ENCODE peak calls at places on chromosomes 1 and 21, in nine cellular contexts. U, S, G, X, Y, N, L, T and E are unnamed samples.

GRCh38 chr1:13788795-13789194 is 88.8 kb downstream of the PRDM2 start:
- DNase-seq in X (peak), G (no peak), Y (no peak), U (no peak), L (no peak), N (no peak), S (no peak), T (no peak), E (no peak)

GRCh38 chr1:39321979-39322378 is 117.5 kb downstream of the MACF1 start:
- DNase-seq in L (no peak), T (no peak), U (no peak), N (no peak), Y (no peak), X (no peak), G (no peak), S (no peak), E (no peak)

GRCh38 chr1:110428961-110429360 is 21.5 kb upstream of the LAMTOR5 start:
- DNase-seq in U (no peak), N (no peak), L (no peak), T (no peak), S (peak), Y (peak), G (no peak), X (no peak), E (no peak)

GRCh38 chr1:211830055-211830329 is 571 bp downstream of the LPGAT1 start:
- DNase-seq in T (peak), S (no peak), N (no peak), L (no peak), G (no peak), Y (no peak), U (no peak), X (no peak), E (no peak)

GRCh38 chr1:229058716-229059115 is 212.2 kb upstream of the RAB4A start:
- DNase-seq in T (no peak), U (no peak), N (no peak), L (no peak), G (no peak), X (no peak), S (peak), Y (no peak), E (no peak)

GRCh38 chr1:117852846-117853555 is 76.4 kb downstream of the GDAP2 start:
- DNase-seq in U (no peak), G (no peak), Y (no peak), L (no peak), X (no peak), S (no peak), T (no peak), N (no peak), E (no peak)

GRCh38 chr21:28337319-28337718 is 655.4 kb downstream of the LTN1 start:
- DNase-seq in L (no peak), T (peak), X (no peak), G (no peak), U (peak), N (no peak), Y (no peak), S (no peak), E (no peak)

GRCh38 chr21:44653656-44654575 is 543 bp downstream of the KRTAP12-4 start:
- DNase-seq in S (no peak), Y (no peak), U (no peak), N (no peak), X (no peak), G (no peak), L (no peak), T (no peak), E (no peak)

GRCh38 chr1:22749919-22750670 is 39.5 kb downstream of the EPHB2 start:
- DNase-seq in S (peak), L (peak), U (peak), T (peak), G (no peak), Y (peak), X (no peak), N (no peak), E (no peak)

GRCh38 chr1:30010506-30011106 is 712.8 kb downstream of the MATN1 start:
- DNase-seq in G (no peak), X (no peak), Y (no peak), T (no peak), S (no peak), N (no peak), L (no peak), U (no peak), E (no peak)

GRCh38 chr1:109639841-109640184 is 16.1 kb upstream of the GSTM4 start:
- DNase-seq in X (no peak), G (no peak), Y (no peak), L (no peak), T (no peak), S (no peak), N (no peak), U (no peak), E (peak)

GRCh38 chr1:84771895-84772294 is 81.6 kb upstream of the SSX2IP start:
- DNase-seq in U (no peak), X (no peak), G (no peak), T (no peak), L (no peak), N (no peak), S (no peak), Y (no peak), E (no peak)

GRCh38 chr1:203557390-203557789 is 63.4 kb downstream of the OPTC start:
- DNase-seq in U (peak), T (peak), S (peak), L (peak), N (no peak), G (no peak), Y (peak), X (peak), E (no peak)

GRCh38 chr1:156281281-156282142 is 1.1 kb downstream of the SMG5 start:
- DNase-seq in L (peak), N (no peak), X (peak), U (peak), T (peak), G (no peak), S (no peak), Y (peak), E (peak)

GRCh38 chr1:235758931-235759330 is 107.8 kb downstream of the LYST start:
- DNase-seq in G (no peak), U (peak), S (no peak), N (no peak), Y (no peak), L (no peak), T (no peak), X (no peak), E (no peak)

GRCh38 chr1:12100071-12100470 is 37.0 kb downstream of the TNFRSF8 start:
- DNase-seq in T (no peak), X (no peak), G (no peak), N (no peak), U (no peak), L (no peak), Y (no peak), S (no peak), E (no peak)

GRCh38 chr1:229885568-229886495 is 181.2 kb upstream of the GALNT2 start:
- DNase-seq in G (no peak), U (no peak), X (no peak), N (no peak), L (no peak), T (no peak), S (no peak), Y (no peak), E (no peak)

GRCh38 chr1:228367798-228368791 is 38.5 kb downstream of the TRIM11 start:
- DNase-seq in S (peak), T (no peak), Y (peak), N (peak), L (peak), U (no peak), X (no peak), G (peak), E (peak)

GRCh38 chr1:10287023-10287645 is 76.8 kb downstream of the KIF1B start:
- DNase-seq in Y (peak), U (no peak), X (no peak), G (no peak), T (no peak), S (no peak), L (no peak), N (no peak), E (no peak)

GRCh38 chr1:43747736-43748135 is 40.4 kb downstream of the ST3GAL3 start:
- DNase-seq in S (no peak), G (no peak), T (no peak), X (no peak), N (no peak), L (no peak), U (peak), Y (no peak), E (no peak)

GRCh38 chr1:155064109-155064812 is 721 bp downstream of the EFNA4 start:
- DNase-seq in N (no peak), X (no peak), T (peak), S (no peak), G (no peak), U (no peak), L (no peak), Y (no peak), E (no peak)

GRCh38 chr1:8015036-8015808 is 10.9 kb downstream of the ERRFI1 start:
- DNase-seq in L (peak), U (peak), Y (no peak), G (no peak), T (peak), S (no peak), N (no peak), X (peak), E (no peak)

GRCh38 chr1:153881764-153882163 is 41.0 kb downstream of the GATAD2B start:
- DNase-seq in G (no peak), Y (no peak), N (no peak), T (peak), X (no peak), L (no peak), U (peak), S (no peak), E (no peak)

GRCh38 chr1:57411262-57411661 is 12.6 kb downstream of the DAB1 start:
- DNase-seq in N (no peak), X (no peak), S (no peak), T (peak), L (peak), G (no peak), U (peak), Y (no peak), E (no peak)

GRCh38 chr21:27582946-27583270 is 616.0 kb upstream of the ADAMTS5 start:
- DNase-seq in S (no peak), N (no peak), X (no peak), G (no peak), T (peak), L (no peak), Y (no peak), U (peak), E (no peak)

GRCh38 chr1:48493031-48493430 is 21.0 kb upstream of the SPATA6 start:
- DNase-seq in U (no peak), L (no peak), S (no peak), N (no peak), X (no peak), Y (no peak), G (no peak), T (peak), E (no peak)

GRCh38 chr1:12112711-12113161 is 49.6 kb downstream of the TNFRSF8 start:
- DNase-seq in L (no peak), U (peak), S (no peak), Y (no peak), G (no peak), X (no peak), T (peak), N (no peak), E (peak)

GRCh38 chr1:168803696-168804510 is 74.9 kb upstream of the DPT start:
- DNase-seq in G (no peak), N (no peak), X (peak), T (peak), S (no peak), L (no peak), U (no peak), Y (no peak), E (no peak)

GRCh38 chr1:87803395-87803794 is 474.7 kb downstream of the LMO4 start:
- DNase-seq in S (no peak), L (no peak), T (no peak), G (no peak), U (no peak), X (no peak), Y (no peak), N (no peak), E (no peak)

GRCh38 chr1:66542811-66543767 is 9.1 kb downstream of the SGIP1 start:
- DNase-seq in S (no peak), T (peak), G (no peak), L (peak), Y (peak), N (no peak), X (peak), U (peak), E (no peak)

GRCh38 chr1:17372955-17373354 is 959 bp downstream of the PADI6 start:
- DNase-seq in N (no peak), L (no peak), X (no peak), Y (no peak), S (no peak), T (no peak), G (no peak), U (no peak), E (no peak)
- TF ChIP-seq CTCF in N (no peak), L (no peak), X (no peak), Y (no peak), S (no peak), T (no peak), G (no peak), U (no peak), E (peak)

GRCh38 chr21:37592496-37592895 is 225.9 kb downstream of the DYRK1A start:
- DNase-seq in L (no peak), S (no peak), N (no peak), U (no peak), G (no peak), T (no peak), Y (no peak), X (no peak), E (no peak)

GRCh38 chr21:37593015-37593414 is 226.4 kb downstream of the DYRK1A start:
- DNase-seq in L (no peak), S (no peak), G (no peak), N (no peak), T (no peak), X (no peak), Y (no peak), U (peak), E (no peak)

GRCh38 chr21:37582613-37583012 is 216.0 kb downstream of the DYRK1A start:
- DNase-seq in X (no peak), G (no peak), L (peak), U (peak), N (no peak), S (no peak), T (peak), Y (peak), E (no peak)

GRCh38 chr21:37587635-37588177 is 221.1 kb downstream of the DYRK1A start:
- DNase-seq in U (no peak), N (no peak), Y (no peak), X (no peak), S (no peak), T (no peak), G (no peak), L (no peak), E (no peak)

GRCh38 chr21:37587203-37587602 is 220.6 kb downstream of the DYRK1A start:
- DNase-seq in T (no peak), X (no peak), S (no peak), L (no peak), Y (no peak), G (no peak), N (no peak), U (no peak), E (no peak)
- TF ChIP-seq CTCF in T (no peak), X (no peak), S (no peak), L (no peak), Y (no peak), G (no peak), N (no peak), U (no peak), E (no peak)

DNA sequence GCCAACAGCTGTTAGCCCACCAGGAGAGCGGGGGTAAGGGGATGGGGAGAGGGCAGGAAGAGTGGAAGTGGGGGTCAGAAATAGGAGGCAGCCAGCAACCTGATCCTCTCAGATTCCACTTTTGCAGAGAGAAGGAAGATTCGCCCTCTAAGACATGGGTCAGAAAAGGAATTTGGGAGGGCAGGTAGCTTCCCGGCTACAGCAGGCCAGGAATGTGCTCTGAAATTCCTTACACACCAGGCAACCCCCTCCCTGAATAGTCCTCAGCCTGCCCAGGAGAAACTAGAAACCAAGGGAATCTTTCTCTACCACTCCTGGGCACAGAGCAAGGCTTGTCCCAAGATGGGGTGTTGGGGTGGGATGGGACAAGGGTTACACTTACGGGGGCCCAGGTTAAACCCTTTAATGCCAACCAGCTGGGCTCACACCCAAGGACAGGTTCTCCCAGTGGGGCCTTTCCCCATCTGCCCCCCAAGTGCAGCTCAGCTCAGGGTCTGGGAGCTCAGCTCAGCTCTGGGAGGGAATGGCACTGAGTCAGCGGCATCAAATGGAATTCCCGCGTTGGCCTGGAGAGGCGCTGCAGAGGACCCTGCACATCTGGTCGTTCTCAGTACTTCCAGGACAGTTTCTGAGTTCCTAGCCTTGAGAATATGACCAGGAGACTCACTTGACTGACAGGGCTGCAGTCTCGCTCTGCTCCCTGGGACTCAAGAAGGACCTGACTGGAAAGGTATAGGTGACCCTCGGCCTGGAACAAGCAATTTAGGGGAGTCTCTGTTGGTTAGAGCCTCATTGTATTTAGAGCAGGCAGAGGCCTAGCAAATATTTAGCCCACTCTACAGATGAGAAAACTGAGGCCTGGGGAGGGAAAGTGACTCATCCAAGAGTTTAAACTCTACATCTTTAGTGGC is 761 bp downstream of the TNNT2 start:
- DNase-seq in X (no peak), U (peak), Y (no peak), G (no peak), L (no peak), N (peak), S (no peak), T (peak), E (no peak)
- TF ChIP-seq CTCF in X (no peak), U (peak), Y (no peak), G (peak), L (peak), N (peak), S (no peak), T (peak), E (peak)

GRCh38 chr1:51253691-51254090 is 17.6 kb downstream of the RNF11 start:
- DNase-seq in Y (no peak), U (no peak), S (no peak), N (no peak), T (peak), L (no peak), G (no peak), X (no peak), E (no peak)
- TF ChIP-seq CTCF in Y (no peak), U (no peak), S (no peak), N (no peak), T (no peak), L (no peak), G (no peak), X (no peak), E (no peak)